ENCODE peak calls at places on chromosomes 6 and 20, in seven cellular contexts. One of them, this sample, is unnamed.

GRCh38 chr20:21376631-21377030 is 20.7 kb downstream of the NKX2-4 start:
- DNase-seq in activated T-helper 9 cell treated with anti-CD3 and anti-CD28 coated beads, Interleukin-2, amount 50 U/mL, for 16 hours: no peak
- DNase-seq in HEK293T: no peak
- DNase-seq in ELR: no peak
- DNase-seq in NCI-H226: peak; percentile 74
- DNase-seq in foreskin fibroblast: no peak
- DNase-seq in GM23338: no peak
- DNase-seq in this sample: no peak

GRCh38 chr6:156379392-156379910 is 397.7 kb upstream of the ARID1B start:
- DNase-seq in foreskin fibroblast: no peak
- DNase-seq in GM23338: no peak
- DNase-seq in NCI-H226: no peak
- DNase-seq in ELR: no peak
- DNase-seq in activated T-helper 9 cell treated with anti-CD3 and anti-CD28 coated beads, Interleukin-2, amount 50 U/mL, for 16 hours: no peak
- DNase-seq in HEK293T: no peak
- DNase-seq in this sample: no peak

GRCh38 chr6:164246082-164246481 is 831.6 kb downstream of the QKI start:
- DNase-seq in ELR: no peak
- DNase-seq in NCI-H226: no peak
- DNase-seq in HEK293T: no peak
- DNase-seq in GM23338: no peak
- DNase-seq in activated T-helper 9 cell treated with anti-CD3 and anti-CD28 coated beads, Interleukin-2, amount 50 U/mL, for 16 hours: no peak
- DNase-seq in foreskin fibroblast: no peak
- DNase-seq in this sample: no peak

GRCh38 chr20:21182832-21183563 is 57.1 kb downstream of the KIZ start:
- DNase-seq in HEK293T: no peak
- DNase-seq in activated T-helper 9 cell treated with anti-CD3 and anti-CD28 coated beads, Interleukin-2, amount 50 U/mL, for 16 hours: no peak
- DNase-seq in foreskin fibroblast: peak; percentile 89
- DNase-seq in NCI-H226: peak; percentile 84
- DNase-seq in GM23338: no peak
- DNase-seq in ELR: peak; percentile 84
- DNase-seq in this sample: peak; percentile 96

GRCh38 chr20:8940311-8940710 is 128.6 kb upstream of the PLCB4 start:
- DNase-seq in ELR: no peak
- DNase-seq in GM23338: no peak
- DNase-seq in NCI-H226: peak; percentile 42
- DNase-seq in activated T-helper 9 cell treated with anti-CD3 and anti-CD28 coated beads, Interleukin-2, amount 50 U/mL, for 16 hours: no peak
- DNase-seq in HEK293T: no peak
- DNase-seq in foreskin fibroblast: no peak
- DNase-seq in this sample: no peak

GRCh38 chr6:24918641-24919403 is 16.9 kb downstream of the RIPOR2 start:
- DNase-seq in NCI-H226: no peak
- DNase-seq in GM23338: peak; percentile 34
- DNase-seq in HEK293T: no peak
- DNase-seq in foreskin fibroblast: peak; percentile 20
- DNase-seq in activated T-helper 9 cell treated with anti-CD3 and anti-CD28 coated beads, Interleukin-2, amount 50 U/mL, for 16 hours: no peak
- DNase-seq in ELR: no peak
- DNase-seq in this sample: no peak

GRCh38 chr6:35136185-35136584 is 5.0 kb downstream of the TCP11 start:
- DNase-seq in activated T-helper 9 cell treated with anti-CD3 and anti-CD28 coated beads, Interleukin-2, amount 50 U/mL, for 16 hours: no peak
- DNase-seq in HEK293T: no peak
- DNase-seq in foreskin fibroblast: no peak
- DNase-seq in GM23338: no peak
- DNase-seq in ELR: no peak
- DNase-seq in NCI-H226: no peak
- DNase-seq in this sample: no peak

GRCh38 chr6:41626917-41627316 is 11.4 kb upstream of the MDFI start:
- DNase-seq in activated T-helper 9 cell treated with anti-CD3 and anti-CD28 coated beads, Interleukin-2, amount 50 U/mL, for 16 hours: no peak
- DNase-seq in GM23338: no peak
- DNase-seq in foreskin fibroblast: no peak
- DNase-seq in NCI-H226: no peak
- DNase-seq in ELR: no peak
- DNase-seq in HEK293T: no peak
- DNase-seq in this sample: no peak

GRCh38 chr6:156421933-156422332 is 355.2 kb upstream of the ARID1B start:
- DNase-seq in HEK293T: no peak
- DNase-seq in ELR: no peak
- DNase-seq in GM23338: no peak
- DNase-seq in foreskin fibroblast: peak; percentile 8
- DNase-seq in NCI-H226: no peak
- DNase-seq in activated T-helper 9 cell treated with anti-CD3 and anti-CD28 coated beads, Interleukin-2, amount 50 U/mL, for 16 hours: no peak
- DNase-seq in this sample: peak; percentile 59

GRCh38 chr6:136217002-136217401 is 33.1 kb downstream of the MTFR2 start:
- DNase-seq in GM23338: no peak
- DNase-seq in HEK293T: no peak
- DNase-seq in NCI-H226: no peak
- DNase-seq in ELR: no peak
- DNase-seq in activated T-helper 9 cell treated with anti-CD3 and anti-CD28 coated beads, Interleukin-2, amount 50 U/mL, for 16 hours: no peak
- DNase-seq in foreskin fibroblast: no peak
- DNase-seq in this sample: no peak

GRCh38 chr6:38173909-38174308 is 354.4 kb downstream of the ZFAND3 start:
- DNase-seq in NCI-H226: no peak
- DNase-seq in GM23338: no peak
- DNase-seq in foreskin fibroblast: no peak
- DNase-seq in ELR: no peak
- DNase-seq in HEK293T: no peak
- DNase-seq in activated T-helper 9 cell treated with anti-CD3 and anti-CD28 coated beads, Interleukin-2, amount 50 U/mL, for 16 hours: no peak
- DNase-seq in this sample: no peak

GRCh38 chr20:17227669-17228623 is 1.1 kb downstream of the PCSK2 start:
- DNase-seq in activated T-helper 9 cell treated with anti-CD3 and anti-CD28 coated beads, Interleukin-2, amount 50 U/mL, for 16 hours: no peak
- DNase-seq in HEK293T: peak; percentile 6
- DNase-seq in ELR: no peak
- DNase-seq in GM23338: peak; percentile 87
- DNase-seq in foreskin fibroblast: peak; percentile 8
- DNase-seq in NCI-H226: no peak
- DNase-seq in this sample: no peak

GRCh38 chr20:50731930-50732690 is 730 bp downstream of the PARD6B start:
- DNase-seq in ELR: no peak
- DNase-seq in GM23338: peak; percentile 61
- DNase-seq in NCI-H226: no peak
- DNase-seq in activated T-helper 9 cell treated with anti-CD3 and anti-CD28 coated beads, Interleukin-2, amount 50 U/mL, for 16 hours: no peak
- DNase-seq in foreskin fibroblast: no peak
- DNase-seq in HEK293T: no peak
- DNase-seq in this sample: peak; percentile 44

GRCh38 chr6:134870677-134871498 is 79.0 kb downstream of the ALDH8A1 start:
- DNase-seq in ELR: no peak
- DNase-seq in HEK293T: no peak
- DNase-seq in foreskin fibroblast: peak; percentile 71
- DNase-seq in NCI-H226: no peak
- DNase-seq in GM23338: no peak
- DNase-seq in activated T-helper 9 cell treated with anti-CD3 and anti-CD28 coated beads, Interleukin-2, amount 50 U/mL, for 16 hours: no peak
- DNase-seq in this sample: no peak

GRCh38 chr6:157385482-157385881 is 4.5 kb downstream of the ZDHHC14 start:
- DNase-seq in HEK293T: no peak
- DNase-seq in activated T-helper 9 cell treated with anti-CD3 and anti-CD28 coated beads, Interleukin-2, amount 50 U/mL, for 16 hours: no peak
- DNase-seq in ELR: no peak
- DNase-seq in foreskin fibroblast: no peak
- DNase-seq in NCI-H226: no peak
- DNase-seq in GM23338: no peak
- DNase-seq in this sample: no peak

GRCh38 chr20:7272512-7272911 is 505.0 kb downstream of the BMP2 start:
- DNase-seq in activated T-helper 9 cell treated with anti-CD3 and anti-CD28 coated beads, Interleukin-2, amount 50 U/mL, for 16 hours: no peak
- DNase-seq in foreskin fibroblast: peak; percentile 12
- DNase-seq in ELR: no peak
- DNase-seq in HEK293T: no peak
- DNase-seq in GM23338: peak; percentile 57
- DNase-seq in NCI-H226: no peak
- DNase-seq in this sample: peak; percentile 35

GRCh38 chr20:32707691-32708581 is 34.2 kb upstream of the C20orf203 start:
- DNase-seq in foreskin fibroblast: peak; percentile 67
- DNase-seq in ELR: peak; percentile 87
- DNase-seq in NCI-H226: no peak
- DNase-seq in activated T-helper 9 cell treated with anti-CD3 and anti-CD28 coated beads, Interleukin-2, amount 50 U/mL, for 16 hours: no peak
- DNase-seq in HEK293T: no peak
- DNase-seq in GM23338: no peak
- DNase-seq in this sample: no peak

GRCh38 chr6:15464211-15464725 is 198.6 kb downstream of the DTNBP1 start:
- DNase-seq in activated T-helper 9 cell treated with anti-CD3 and anti-CD28 coated beads, Interleukin-2, amount 50 U/mL, for 16 hours: peak; percentile 36
- DNase-seq in NCI-H226: no peak
- DNase-seq in ELR: peak; percentile 44
- DNase-seq in HEK293T: peak; percentile 58
- DNase-seq in foreskin fibroblast: no peak
- DNase-seq in GM23338: peak; percentile 77
- DNase-seq in this sample: peak; percentile 54

GRCh38 chr6:122184260-122184934 is 215.1 kb upstream of the HSF2 start:
- DNase-seq in activated T-helper 9 cell treated with anti-CD3 and anti-CD28 coated beads, Interleukin-2, amount 50 U/mL, for 16 hours: no peak
- DNase-seq in NCI-H226: no peak
- DNase-seq in HEK293T: peak; percentile 43
- DNase-seq in foreskin fibroblast: peak; percentile 63
- DNase-seq in ELR: peak; percentile 26
- DNase-seq in GM23338: no peak
- DNase-seq in this sample: peak; percentile 19

GRCh38 chr20:39645130-39645529 is 683.0 kb downstream of the DHX35 start:
- DNase-seq in NCI-H226: no peak
- DNase-seq in GM23338: no peak
- DNase-seq in HEK293T: no peak
- DNase-seq in ELR: no peak
- DNase-seq in activated T-helper 9 cell treated with anti-CD3 and anti-CD28 coated beads, Interleukin-2, amount 50 U/mL, for 16 hours: no peak
- DNase-seq in foreskin fibroblast: no peak
- DNase-seq in this sample: no peak

GRCh38 chr6:26594730-26595632 is 1.8 kb upstream of the ABT1 start:
- DNase-seq in activated T-helper 9 cell treated with anti-CD3 and anti-CD28 coated beads, Interleukin-2, amount 50 U/mL, for 16 hours: no peak
- DNase-seq in ELR: peak; percentile 93
- DNase-seq in NCI-H226: peak; percentile 75
- DNase-seq in GM23338: peak; percentile 82
- DNase-seq in HEK293T: no peak
- DNase-seq in foreskin fibroblast: peak; percentile 88
- DNase-seq in this sample: peak; percentile 17

GRCh38 chr6:15901141-15902115 is 227.5 kb upstream of the MYLIP start:
- DNase-seq in GM23338: no peak
- DNase-seq in NCI-H226: peak; percentile 21
- DNase-seq in ELR: peak; percentile 19
- DNase-seq in foreskin fibroblast: no peak
- DNase-seq in HEK293T: no peak
- DNase-seq in activated T-helper 9 cell treated with anti-CD3 and anti-CD28 coated beads, Interleukin-2, amount 50 U/mL, for 16 hours: no peak
- DNase-seq in this sample: no peak

GRCh38 chr6:92577077-92577719 is 842.2 kb downstream of the EPHA7 start:
- DNase-seq in GM23338: peak; percentile 53
- DNase-seq in ELR: no peak
- DNase-seq in activated T-helper 9 cell treated with anti-CD3 and anti-CD28 coated beads, Interleukin-2, amount 50 U/mL, for 16 hours: no peak
- DNase-seq in foreskin fibroblast: peak; percentile 1
- DNase-seq in HEK293T: no peak
- DNase-seq in NCI-H226: peak; percentile 12
- DNase-seq in this sample: no peak

GRCh38 chr6:22236626-22237414 is 60.0 kb downstream of the PRL start:
- DNase-seq in HEK293T: no peak
- DNase-seq in activated T-helper 9 cell treated with anti-CD3 and anti-CD28 coated beads, Interleukin-2, amount 50 U/mL, for 16 hours: no peak
- DNase-seq in ELR: peak; percentile 63
- DNase-seq in foreskin fibroblast: peak; percentile 86
- DNase-seq in GM23338: no peak
- DNase-seq in NCI-H226: peak; percentile 87
- DNase-seq in this sample: peak; percentile 97

GRCh38 chr20:53708129-53708968 is 114.7 kb upstream of the ZNF217 start:
- DNase-seq in NCI-H226: no peak
- DNase-seq in HEK293T: no peak
- DNase-seq in activated T-helper 9 cell treated with anti-CD3 and anti-CD28 coated beads, Interleukin-2, amount 50 U/mL, for 16 hours: peak; percentile 5
- DNase-seq in foreskin fibroblast: peak; percentile 63
- DNase-seq in GM23338: no peak
- DNase-seq in ELR: peak; percentile 76
- DNase-seq in this sample: peak; percentile 96

GRCh38 chr6:104754788-104755409 is 104.8 kb downstream of the HACE1 start:
- DNase-seq in foreskin fibroblast: no peak
- DNase-seq in NCI-H226: no peak
- DNase-seq in GM23338: no peak
- DNase-seq in ELR: no peak
- DNase-seq in HEK293T: no peak
- DNase-seq in activated T-helper 9 cell treated with anti-CD3 and anti-CD28 coated beads, Interleukin-2, amount 50 U/mL, for 16 hours: no peak
- DNase-seq in this sample: no peak

GRCh38 chr6:31837612-31838553 is 10.3 kb downstream of the HSPA1B start:
- DNase-seq in activated T-helper 9 cell treated with anti-CD3 and anti-CD28 coated beads, Interleukin-2, amount 50 U/mL, for 16 hours: no peak
- DNase-seq in HEK293T: no peak
- DNase-seq in GM23338: no peak
- DNase-seq in foreskin fibroblast: no peak
- DNase-seq in ELR: no peak
- DNase-seq in NCI-H226: no peak
- DNase-seq in this sample: no peak

GRCh38 chr6:47057830-47058540 is 15.9 kb upstream of the ADGRF1 start:
- DNase-seq in activated T-helper 9 cell treated with anti-CD3 and anti-CD28 coated beads, Interleukin-2, amount 50 U/mL, for 16 hours: no peak
- DNase-seq in foreskin fibroblast: no peak
- DNase-seq in GM23338: no peak
- DNase-seq in NCI-H226: peak; percentile 88
- DNase-seq in ELR: peak; percentile 86
- DNase-seq in HEK293T: no peak
- DNase-seq in this sample: peak; percentile 98

GRCh38 chr6:169312658-169313346 is 59.2 kb upstream of the THBS2 start:
- DNase-seq in NCI-H226: no peak
- DNase-seq in GM23338: no peak
- DNase-seq in ELR: no peak
- DNase-seq in activated T-helper 9 cell treated with anti-CD3 and anti-CD28 coated beads, Interleukin-2, amount 50 U/mL, for 16 hours: no peak
- DNase-seq in HEK293T: no peak
- DNase-seq in foreskin fibroblast: peak; percentile 48
- DNase-seq in this sample: no peak

GRCh38 chr6:139378882-139379341 is 4.5 kb upstream of the CITED2 start:
- DNase-seq in NCI-H226: peak; percentile 77
- DNase-seq in foreskin fibroblast: peak; percentile 49
- DNase-seq in HEK293T: no peak
- DNase-seq in ELR: peak; percentile 75
- DNase-seq in activated T-helper 9 cell treated with anti-CD3 and anti-CD28 coated beads, Interleukin-2, amount 50 U/mL, for 16 hours: no peak
- DNase-seq in GM23338: no peak
- DNase-seq in this sample: peak; percentile 83

GRCh38 chr6:53044071-53044470 is 21.1 kb upstream of the FBXO9 start:
- DNase-seq in NCI-H226: peak; percentile 92
- DNase-seq in foreskin fibroblast: peak; percentile 79
- DNase-seq in ELR: peak; percentile 87
- DNase-seq in activated T-helper 9 cell treated with anti-CD3 and anti-CD28 coated beads, Interleukin-2, amount 50 U/mL, for 16 hours: no peak
- DNase-seq in GM23338: peak; percentile 47
- DNase-seq in HEK293T: no peak
- DNase-seq in this sample: no peak

GRCh38 chr20:57030611-57031600 is 235.5 kb downstream of the BMP7 start:
- DNase-seq in ELR: peak; percentile 98
- DNase-seq in NCI-H226: peak; percentile 79
- DNase-seq in GM23338: no peak
- DNase-seq in activated T-helper 9 cell treated with anti-CD3 and anti-CD28 coated beads, Interleukin-2, amount 50 U/mL, for 16 hours: no peak
- DNase-seq in HEK293T: no peak
- DNase-seq in foreskin fibroblast: peak; percentile 69
- DNase-seq in this sample: peak; percentile 84

GRCh38 chr20:49948809-49949507 is 12.8 kb downstream of the RNF114 start:
- DNase-seq in GM23338: no peak
- DNase-seq in activated T-helper 9 cell treated with anti-CD3 and anti-CD28 coated beads, Interleukin-2, amount 50 U/mL, for 16 hours: no peak
- DNase-seq in foreskin fibroblast: peak; percentile 93
- DNase-seq in ELR: peak; percentile 97
- DNase-seq in NCI-H226: peak; percentile 40
- DNase-seq in HEK293T: no peak
- DNase-seq in this sample: peak; percentile 56

GRCh38 chr6:99152345-99152643 is 197.2 kb downstream of the FAXC start:
- DNase-seq in ELR: no peak
- DNase-seq in NCI-H226: no peak
- DNase-seq in HEK293T: no peak
- DNase-seq in activated T-helper 9 cell treated with anti-CD3 and anti-CD28 coated beads, Interleukin-2, amount 50 U/mL, for 16 hours: no peak
- DNase-seq in foreskin fibroblast: no peak
- DNase-seq in GM23338: no peak
- DNase-seq in this sample: no peak

GRCh38 chr20:31712112-31712553 is 10.5 kb downstream of the BCL2L1 start:
- DNase-seq in NCI-H226: no peak
- DNase-seq in ELR: no peak
- DNase-seq in foreskin fibroblast: no peak
- DNase-seq in GM23338: peak; percentile 26
- DNase-seq in activated T-helper 9 cell treated with anti-CD3 and anti-CD28 coated beads, Interleukin-2, amount 50 U/mL, for 16 hours: no peak
- DNase-seq in HEK293T: no peak
- DNase-seq in this sample: peak; percentile 43

This sample was measured in PC-3.